ENCODE peak calls at places on chromosome 21, in six cellular contexts. E is lower lobe of right lung, L is uterus, R is fibroblast of lung, Q is astrocyte of the cerebellum, H is GM06990. B is an unnamed sample.

GRCh38 chr21:35408401-35408800 is 359.3 kb upstream of the RUNX1 start:
- DNase-seq in E (no peak), L (no peak), R (peak), Q (no peak), H (no peak), B (no peak)

GRCh38 chr21:15397258-15397657 is 332.5 kb upstream of the NRIP1 start:
- DNase-seq in E (no peak), L (no peak), R (no peak), Q (no peak), H (no peak), B (no peak)

GRCh38 chr21:44657635-44658183 is at the start of gene KRTAP12-3:
- DNase-seq in E (no peak), L (no peak), R (no peak), Q (no peak), H (no peak), B (no peak)

GRCh38 chr21:44728716-44729115 is 17.3 kb upstream of the TSPEAR start:
- DNase-seq in E (no peak), L (no peak), R (no peak), Q (no peak), H (no peak), B (no peak)

GRCh38 chr21:44018813-44019567 is 6.9 kb downstream of the TRAPPC10 start:
- DNase-seq in E (no peak), L (no peak), R (no peak), Q (no peak), H (no peak), B (no peak)

GRCh38 chr21:16241500-16241963 is 511.8 kb downstream of the USP25 start:
- DNase-seq in E (no peak), L (no peak), R (no peak), Q (no peak), H (no peak), B (no peak)

GRCh38 chr21:26769613-26770188 is 75.5 kb downstream of the ADAMTS1 start:
- DNase-seq in E (no peak), L (peak), R (peak), Q (peak), H (no peak), B (peak)

GRCh38 chr21:31913191-31913608 is 40.4 kb downstream of the HUNK start:
- DNase-seq in E (no peak), L (no peak), R (no peak), Q (no peak), H (no peak), B (no peak)

GRCh38 chr21:45078877-45079281 is 4.5 kb downstream of the ADARB1 start:
- DNase-seq in E (no peak), L (no peak), R (peak), Q (no peak), H (no peak), B (peak)

GRCh38 chr21:35198004-35198403 is 148.9 kb upstream of the RUNX1 start:
- DNase-seq in E (no peak), L (no peak), R (peak), Q (peak), H (no peak), B (peak)

GRCh38 chr21:46172863-46173528 is 11.3 kb downstream of the SPATC1L start:
- DNase-seq in E (no peak), L (peak), R (no peak), Q (no peak), H (no peak), B (no peak)

GRCh38 chr21:21673959-21674358 is 675.8 kb downstream of the NCAM2 start:
- DNase-seq in E (no peak), L (no peak), R (no peak), Q (no peak), H (no peak), B (no peak)

GRCh38 chr21:45093064-45093532 is 18.7 kb downstream of the ADARB1 start:
- DNase-seq in E (no peak), L (no peak), R (no peak), Q (no peak), H (no peak), B (no peak)

GRCh38 chr21:32484706-32485380 is 72.3 kb downstream of the EVA1C start:
- DNase-seq in E (peak), L (no peak), R (no peak), Q (no peak), H (no peak), B (no peak)

GRCh38 chr21:22020221-22020620 is 1022.0 kb downstream of the NCAM2 start:
- DNase-seq in E (no peak), L (no peak), R (peak), Q (peak), H (no peak), B (peak)

GRCh38 chr21:45228171-45228641 is 59.5 kb downstream of the POFUT2 start:
- DNase-seq in E (no peak), L (peak), R (peak), Q (peak), H (no peak), B (peak)

GRCh38 chr21:38140192-38140905 is 116.4 kb upstream of the KCNJ15 start:
- DNase-seq in E (peak), L (no peak), R (peak), Q (no peak), H (no peak), B (peak)

GRCh38 chr21:46097826-46098286 is at the start of gene COL6A2:
- DNase-seq in E (peak), L (peak), R (peak), Q (no peak), H (no peak), B (peak)

GRCh38 chr21:22128671-22129070 is 1130.5 kb downstream of the NCAM2 start:
- DNase-seq in E (no peak), L (no peak), R (no peak), Q (no peak), H (no peak), B (no peak)

GRCh38 chr21:46633561-46633960 is 1.9 kb upstream of the PRMT2 start:
- DNase-seq in E (no peak), L (no peak), R (no peak), Q (no peak), H (no peak), B (no peak)

GRCh38 chr21:17492415-17493168 is 20.3 kb upstream of the CXADR start:
- DNase-seq in E (no peak), L (no peak), R (no peak), Q (peak), H (no peak), B (no peak)

GRCh38 chr21:16117851-16118592 is 388.2 kb downstream of the USP25 start:
- DNase-seq in E (no peak), L (no peak), R (peak), Q (peak), H (no peak), B (peak)

GRCh38 chr21:16533692-16534407 is 804.1 kb downstream of the USP25 start:
- DNase-seq in E (no peak), L (no peak), R (no peak), Q (no peak), H (no peak), B (peak)

GRCh38 chr21:36698160-36699025 is 522 bp upstream of the SIM2 start:
- DNase-seq in E (no peak), L (no peak), R (no peak), Q (no peak), H (no peak), B (no peak)

GRCh38 chr21:45507523-45507875 is 34.7 kb downstream of the SLC19A1 start:
- DNase-seq in E (no peak), L (no peak), R (no peak), Q (no peak), H (no peak), B (no peak)

GRCh38 chr21:32021319-32022027 is 148.7 kb downstream of the HUNK start:
- DNase-seq in E (peak), L (no peak), R (no peak), Q (no peak), H (no peak), B (no peak)

GRCh38 chr21:45234906-45235305 is 52.8 kb downstream of the POFUT2 start:
- DNase-seq in E (no peak), L (no peak), R (no peak), Q (no peak), H (no peak), B (no peak)

GRCh38 chr21:45306832-45307571 is 19.3 kb upstream of the POFUT2 start:
- DNase-seq in E (peak), L (peak), R (peak), Q (peak), H (no peak), B (peak)

GRCh38 chr21:24545807-24546361 is 1061.4 kb downstream of the MRPL39 start:
- DNase-seq in E (no peak), L (no peak), R (no peak), Q (no peak), H (no peak), B (no peak)

GRCh38 chr21:32771134-32771523 is 426 bp downstream of the PAXBP1 start:
- DNase-seq in E (peak), L (peak), R (peak), Q (peak), H (no peak), B (peak)

GRCh38 chr21:29526545-29526944 is 227.8 kb downstream of the BACH1 start:
- DNase-seq in E (no peak), L (no peak), R (no peak), Q (no peak), H (no peak), B (no peak)

GRCh38 chr21:32371913-32372314 is 20.9 kb downstream of the URB1 start:
- DNase-seq in E (no peak), L (peak), R (peak), Q (no peak), H (no peak), B (peak)

GRCh38 chr21:16418663-16419062 is 688.9 kb downstream of the USP25 start:
- DNase-seq in E (no peak), L (no peak), R (no peak), Q (no peak), H (no peak), B (no peak)

GRCh38 chr21:37073417-37074194 is 552 bp downstream of the TTC3 start:
- DNase-seq in E (peak), L (peak), R (peak), Q (no peak), H (peak), B (peak)

GRCh38 chr21:46151989-46152938 is 3.1 kb downstream of the FTCD start:
- DNase-seq in E (no peak), L (peak), R (no peak), Q (no peak), H (peak), B (no peak)

DNA sequence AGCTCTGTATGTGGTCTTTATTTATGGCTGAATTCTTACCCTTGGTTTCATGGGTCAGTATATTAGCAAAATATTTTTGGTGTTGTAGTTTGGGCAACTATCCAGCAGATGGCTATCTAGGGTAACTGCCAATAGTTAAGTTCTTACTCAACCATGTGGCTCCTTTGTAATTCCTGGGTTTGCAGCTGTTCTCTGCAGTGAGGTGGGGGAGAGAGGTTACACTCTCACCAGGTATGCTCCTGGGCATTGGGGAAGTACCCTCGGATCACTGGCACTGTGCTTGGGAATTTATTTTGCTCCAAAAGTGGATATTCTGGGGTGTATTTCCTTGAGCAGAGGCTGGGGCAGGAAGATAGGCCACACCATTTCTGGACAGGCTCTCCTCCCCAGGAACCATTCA is 436.7 kb upstream of the TMPRSS15 start:
- DNase-seq in E (no peak), L (no peak), R (peak), Q (peak), H (no peak), B (no peak)
- TF ChIP-seq CTCF in E (no peak), L (no peak), R (peak), Q (peak), H (peak), B (no peak)

DNA sequence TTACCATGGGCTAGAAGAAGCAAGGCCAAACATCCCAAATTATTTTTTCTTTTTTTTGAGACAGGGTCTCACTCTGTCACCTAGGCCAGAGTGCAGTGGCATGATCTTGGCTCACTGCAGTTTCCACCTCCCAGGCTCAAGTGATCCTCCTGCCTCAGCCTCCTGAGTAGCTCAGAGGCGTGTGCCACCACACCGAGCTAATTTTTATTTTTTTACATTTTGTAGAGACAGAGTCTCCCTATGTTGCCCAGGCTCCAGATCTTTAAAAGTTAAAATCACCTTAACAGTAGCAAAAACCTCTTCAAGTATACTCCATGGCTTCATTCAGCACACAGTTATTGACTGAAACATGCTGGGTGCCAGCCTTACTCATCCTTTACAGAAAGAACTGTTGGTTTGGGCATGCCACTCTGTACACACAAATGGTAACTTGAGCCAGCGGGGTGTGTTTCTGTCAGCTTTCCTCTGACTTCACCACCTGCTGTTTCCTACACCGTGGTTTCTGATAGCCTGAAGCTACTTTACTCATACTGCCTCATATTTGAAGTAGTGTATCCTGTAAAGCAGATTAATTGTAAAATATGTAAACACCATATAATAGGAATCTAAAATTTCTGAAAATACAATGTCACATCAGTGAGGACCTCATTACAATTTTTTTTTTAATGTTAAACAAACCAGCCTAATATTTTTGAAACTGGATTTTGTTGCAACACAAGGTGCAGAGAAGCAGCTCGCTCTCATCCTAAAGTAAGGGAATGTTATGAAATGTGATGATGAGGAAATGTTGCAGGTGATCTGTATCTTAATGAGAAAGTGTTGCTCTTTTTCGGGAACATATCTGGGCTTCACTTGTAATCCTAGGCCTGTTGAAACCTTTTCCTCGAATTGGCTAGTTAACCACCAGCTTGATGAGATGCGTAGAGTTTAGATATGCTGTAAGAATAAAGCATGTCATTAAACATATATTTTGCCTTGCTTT is 113.9 kb downstream of the ATP5PO start:
- DNase-seq in E (no peak), L (no peak), R (peak), Q (peak), H (no peak), B (peak)
- H3K4me3 ChIP-seq in E (no peak), L (no peak), R (no peak), Q (no peak), H (no peak), B (no peak)

DNA sequence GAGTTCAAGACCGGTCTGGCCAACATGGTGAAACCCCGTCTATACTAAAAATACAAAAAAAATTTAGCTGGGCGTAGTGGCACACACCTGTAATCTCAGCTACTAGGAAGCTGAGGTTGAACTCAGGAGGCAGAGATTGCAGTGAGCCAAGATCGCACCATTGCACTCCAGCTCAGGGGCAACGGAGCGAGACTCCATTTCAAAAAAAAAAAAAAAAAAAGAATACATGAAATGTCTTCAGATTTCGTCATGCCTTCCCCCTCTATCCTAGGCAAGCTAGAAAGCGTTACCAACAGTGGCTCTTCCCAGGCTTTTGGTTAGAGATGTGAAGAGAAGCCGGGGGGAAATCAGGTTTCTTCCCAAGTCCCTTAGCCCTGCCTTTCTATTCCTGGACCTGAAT is 3.6 kb downstream of the TFF1 start:
- DNase-seq in E (no peak), L (no peak), R (no peak), Q (no peak), H (no peak), B (no peak)
- TF ChIP-seq CTCF in E (no peak), L (no peak), R (no peak), Q (no peak), H (no peak), B (no peak)

DNA sequence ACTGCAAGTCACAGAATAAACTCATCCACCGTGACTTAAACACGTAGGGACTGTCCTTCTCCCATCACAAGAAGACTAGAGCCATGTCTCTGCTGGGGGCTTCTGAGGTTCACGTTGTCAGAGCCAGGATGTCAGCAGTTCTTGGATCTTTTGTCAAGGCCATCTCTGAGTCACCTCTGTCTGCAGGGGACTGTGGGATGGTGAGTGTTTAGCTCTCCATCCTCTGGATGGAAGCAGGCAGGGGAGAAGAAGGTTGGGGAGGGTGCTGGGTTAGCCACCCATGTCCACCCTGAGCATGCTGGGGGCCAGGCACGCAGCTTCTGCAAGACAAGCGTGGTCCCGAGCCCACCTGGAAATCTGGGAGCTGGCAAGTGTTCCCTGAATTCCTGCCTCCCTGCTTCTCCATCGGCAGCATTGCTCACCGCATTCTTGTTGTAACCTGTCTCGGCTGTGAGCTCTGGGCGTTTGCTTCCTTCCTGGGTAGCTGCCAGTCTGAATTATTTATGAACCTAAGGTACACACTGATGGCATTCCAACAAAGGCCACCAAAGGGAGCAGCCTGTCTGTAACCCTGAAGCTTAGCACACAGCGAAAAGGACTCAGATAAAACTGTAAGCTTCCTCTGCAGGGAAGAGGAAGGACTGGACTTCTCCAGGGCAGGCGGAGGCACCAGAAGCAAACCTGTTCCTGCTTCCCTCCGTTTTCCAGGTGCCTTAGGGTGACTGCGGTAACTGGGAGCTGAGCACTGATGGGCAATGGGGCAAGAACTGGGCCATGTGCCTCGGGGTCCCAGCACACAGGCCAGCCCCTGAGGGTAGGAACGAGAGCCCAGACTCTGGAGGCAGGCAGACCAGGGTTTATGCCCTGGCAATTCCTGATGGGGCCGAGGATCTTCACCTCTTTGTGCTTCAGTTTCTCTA is 88.6 kb downstream of the RIPK4 start:
- DNase-seq in E (peak), L (no peak), R (no peak), Q (no peak), H (no peak), B (no peak)
- H3K4me3 ChIP-seq in E (peak), L (no peak), R (no peak), Q (no peak), H (no peak), B (no peak)